ENCODE peak calls at places on chromosomes 13 and 19, in five cellular contexts. F, A, E, P and Z are unnamed samples.

GRCh38 chr19:39515551-39516191 is 732 bp downstream of the SELENOV start:
- DNase-seq in F (no peak), A (no peak), E (no peak), P (no peak), Z (no peak)

GRCh38 chr19:20279516-20279915 is 112.5 kb downstream of the ZNF486 start:
- DNase-seq in F (no peak), A (no peak), E (no peak), P (no peak), Z (no peak)

GRCh38 chr19:6767081-6767356 is 216 bp downstream of the SH2D3A start:
- DNase-seq in F (no peak), A (no peak), E (no peak), P (no peak), Z (no peak)

GRCh38 chr19:11378319-11379189 is 4.1 kb downstream of the SWSAP1 start:
- DNase-seq in F (peak; percentile 87), A (peak; percentile 44), E (no peak), P (no peak), Z (no peak)

GRCh38 chr19:3196064-3196932 is 10.6 kb downstream of the NCLN start:
- DNase-seq in F (no peak), A (no peak), E (no peak), P (no peak), Z (no peak)

GRCh38 chr13:45811891-45812583 is 39.5 kb downstream of the SIAH3 start:
- DNase-seq in F (no peak), A (no peak), E (no peak), P (no peak), Z (no peak)

GRCh38 chr19:49272204-49272603 is 52.8 kb downstream of the SLC6A16 start:
- DNase-seq in F (no peak), A (peak; percentile 61), E (no peak), P (no peak), Z (no peak)

GRCh38 chr13:85148009-85148408 is 651.2 kb downstream of the SLITRK6 start:
- DNase-seq in F (no peak), A (no peak), E (no peak), P (no peak), Z (no peak)

GRCh38 chr19:3633559-3633988 is 7.0 kb upstream of the CACTIN start:
- DNase-seq in F (no peak), A (no peak), E (no peak), P (no peak), Z (no peak)

GRCh38 chr13:109745060-109745459 is 41.3 kb downstream of the IRS2 start:
- DNase-seq in F (no peak), A (no peak), E (no peak), P (no peak), Z (no peak)

GRCh38 chr19:15247107-15248014 is 15.1 kb upstream of the EPHX3 start:
- DNase-seq in F (no peak), A (no peak), E (no peak), P (no peak), Z (no peak)

GRCh38 chr19:14135355-14135754 is 1.0 kb downstream of the ASF1B start:
- DNase-seq in F (no peak), A (no peak), E (no peak), P (no peak), Z (no peak)

GRCh38 chr13:42272115-42272756 is at the start of gene AKAP11:
- DNase-seq in F (peak; percentile 7), A (peak; percentile 46), E (peak; percentile 82), P (peak; percentile 45), Z (no peak)

GRCh38 chr19:56273563-56274117 is 1.1 kb downstream of the EDDM13 start:
- DNase-seq in F (peak; percentile 20), A (peak; percentile 4), E (no peak), P (no peak), Z (no peak)

GRCh38 chr19:15198006-15198356 is 2.8 kb downstream of the NOTCH3 start:
- DNase-seq in F (no peak), A (no peak), E (no peak), P (no peak), Z (no peak)

GRCh38 chr19:35546532-35546931 is 1.1 kb downstream of the TMEM147 start:
- DNase-seq in F (no peak), A (no peak), E (no peak), P (no peak), Z (no peak)

GRCh38 chr13:30593001-30593400 is 24.7 kb upstream of the USPL1 start:
- DNase-seq in F (no peak), A (no peak), E (no peak), P (no peak), Z (no peak)

GRCh38 chr13:40317980-40318327 is 348.5 kb downstream of the FOXO1 start:
- DNase-seq in F (no peak), A (no peak), E (no peak), P (no peak), Z (no peak)

GRCh38 chr13:101399365-101399764 is 16.9 kb downstream of the NALCN start:
- DNase-seq in F (peak; percentile 14), A (peak; percentile 51), E (no peak), P (no peak), Z (no peak)

GRCh38 chr19:46764817-46765291 is 18.6 kb upstream of the STRN4 start:
- DNase-seq in F (no peak), A (no peak), E (no peak), P (no peak), Z (no peak)

GRCh38 chr13:22883961-22884360 is 296.8 kb upstream of the SGCG start:
- DNase-seq in F (peak; percentile 23), A (no peak), E (peak; percentile 31), P (no peak), Z (no peak)

GRCh38 chr13:57137631-57138030 is 3.1 kb upstream of the PRR20A start:
- DNase-seq in F (no peak), A (no peak), E (no peak), P (no peak), Z (no peak)

GRCh38 chr19:2239771-2240770 is 3.4 kb downstream of the SF3A2 start:
- DNase-seq in F (no peak), A (peak; percentile 41), E (no peak), P (no peak), Z (no peak)

GRCh38 chr19:18961767-18962423 is 20.9 kb upstream of the HOMER3 start:
- DNase-seq in F (no peak), A (no peak), E (no peak), P (no peak), Z (no peak)

GRCh38 chr19:44753932-44754742 is 5.6 kb downstream of the BCL3 start:
- DNase-seq in F (peak; percentile 52), A (peak; percentile 84), E (peak; percentile 83), P (peak; percentile 96), Z (peak; percentile 81)